ENCODE peak calls at places on chromosome 18, in four cellular contexts. I is AG10803, D is small intestine, P is cardiac fibroblast. E is an unnamed sample.

GRCh38 chr18:67705748-67706147 is 189.2 kb upstream of the DSEL start:
- DNase-seq in I (no peak), D (no peak), P (peak), E (peak)

GRCh38 chr18:58298251-58299134 is 254.5 kb downstream of the NEDD4L start:
- DNase-seq in D (no peak), I (no peak), P (no peak), E (no peak)

GRCh38 chr18:27942706-27943105 is 234.2 kb downstream of the CDH2 start:
- DNase-seq in P (peak), D (no peak), I (no peak), E (no peak)

GRCh38 chr18:64037812-64038414 is 68.0 kb downstream of the SERPINB8 start:
- DNase-seq in D (peak), I (peak), P (peak), E (peak)

GRCh38 chr18:29062921-29063320 is 886.0 kb upstream of the CDH2 start:
- DNase-seq in D (no peak), I (peak), P (no peak), E (no peak)

GRCh38 chr18:57970356-57971095 is 73.5 kb upstream of the NEDD4L start:
- DNase-seq in P (no peak), D (no peak), I (no peak), E (no peak)

GRCh38 chr18:46787674-46788073 is 30.8 kb upstream of the ST8SIA5 start:
- DNase-seq in I (no peak), P (no peak), D (no peak), E (no peak)

GRCh38 chr18:26922313-26922712 is 56.8 kb upstream of the AQP4 start:
- DNase-seq in I (no peak), D (no peak), P (no peak), E (no peak)

GRCh38 chr18:38369772-38370690 is 804.4 kb upstream of the CELF4 start:
- DNase-seq in D (no peak), P (no peak), I (no peak), E (no peak)

GRCh38 chr18:75183973-75184372 is 25.0 kb downstream of the PTGR3 start:
- DNase-seq in D (no peak), P (no peak), I (no peak), E (no peak)

GRCh38 chr18:64100136-64100922 is 48.6 kb downstream of the LINC00305 start:
- DNase-seq in P (no peak), D (no peak), I (no peak), E (no peak)

GRCh38 chr18:62377408-62377807 is 52.3 kb downstream of the TNFRSF11A start:
- DNase-seq in I (no peak), D (no peak), P (no peak), E (no peak)

GRCh38 chr18:55314031-55314430 is 274.0 kb downstream of the TCF4 start:
- DNase-seq in P (no peak), I (no peak), D (no peak), E (no peak)

GRCh38 chr18:44423826-44424225 is 256.9 kb upstream of the SETBP1 start:
- DNase-seq in I (no peak), P (no peak), D (no peak), E (no peak)

GRCh38 chr18:32714571-32715148 is 58.2 kb downstream of the KLHL14 start:
- DNase-seq in P (peak), I (peak), D (peak), E (peak)

GRCh38 chr18:11178951-11179549 is 29.7 kb upstream of the PIEZO2 start:
- DNase-seq in D (no peak), I (peak), P (peak), E (peak)

GRCh38 chr18:3675446-3675845 is 225.5 kb downstream of the TGIF1 start:
- DNase-seq in I (peak), P (no peak), D (no peak), E (no peak)

GRCh38 chr18:48572402-48573126 is 33.7 kb downstream of the CTIF start:
- DNase-seq in I (peak), D (no peak), P (no peak), E (no peak)

GRCh38 chr18:7452331-7452730 is 114.8 kb upstream of the PTPRM start:
- DNase-seq in D (peak), P (peak), I (peak), E (peak)

GRCh38 chr18:62751341-62751821 is 36.0 kb downstream of the PHLPP1 start:
- DNase-seq in I (peak), P (peak), D (peak), E (peak)

GRCh38 chr18:9695605-9696004 is 12.5 kb upstream of the RAB31 start:
- DNase-seq in D (no peak), I (no peak), P (no peak), E (no peak)
- H3K4me3 ChIP-seq in D (no peak), I (no peak), P (no peak), E (no peak)

GRCh38 chr18:76468345-76469275 is 26.4 kb downstream of the ZNF516 start:
- DNase-seq in I (peak), D (no peak), P (no peak), E (peak)

GRCh38 chr18:76466410-76466991 is 28.5 kb downstream of the ZNF516 start:
- DNase-seq in D (no peak), I (no peak), P (no peak), E (no peak)

GRCh38 chr18:76465630-76466409 is 29.2 kb downstream of the ZNF516 start:
- DNase-seq in I (no peak), P (no peak), D (no peak), E (peak)

GRCh38 chr18:76464281-76465259 is 30.5 kb downstream of the ZNF516 start:
- DNase-seq in D (no peak), P (no peak), I (no peak), E (no peak)

DNA sequence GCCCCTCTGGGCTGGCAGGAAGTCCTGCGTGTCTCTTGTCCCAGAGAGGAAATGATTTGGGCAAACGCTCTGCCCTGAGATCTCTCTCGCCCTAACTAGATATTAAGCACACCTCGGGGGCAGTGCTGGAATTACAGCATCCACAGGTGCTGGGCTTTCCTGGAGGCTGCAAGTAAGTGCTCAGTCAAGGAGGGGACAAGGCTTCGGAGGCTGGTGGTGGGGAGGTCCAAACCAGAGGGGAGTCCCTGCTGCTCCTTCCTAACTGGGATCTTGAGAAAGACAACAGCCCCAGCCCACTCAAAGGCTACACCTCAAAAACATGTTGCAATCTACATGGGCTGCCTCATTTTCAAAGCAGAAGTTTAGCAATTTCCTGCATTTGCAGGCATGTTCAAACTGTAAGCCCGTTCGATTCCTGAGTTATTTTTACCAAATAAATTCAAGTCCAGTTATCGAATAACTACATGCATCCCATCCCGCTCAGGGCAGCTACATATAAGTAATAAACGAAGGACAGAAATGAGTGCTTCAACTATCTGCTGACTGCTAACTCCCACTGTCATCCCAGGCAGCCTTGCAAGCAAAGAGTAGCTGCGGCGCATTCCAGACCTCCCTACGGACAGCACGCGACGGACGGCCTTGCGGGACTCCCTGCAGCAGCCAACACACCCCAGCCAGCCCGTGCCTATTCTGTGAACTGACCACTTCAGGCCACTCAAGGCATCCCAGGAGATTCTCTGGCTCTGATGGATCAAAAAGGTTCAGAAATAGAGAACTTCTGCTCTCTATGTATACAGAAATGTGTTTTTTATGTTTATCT is 27.5 kb downstream of the ZNF516 start:
- DNase-seq in D (no peak), P (peak), I (no peak), E (peak)
- H3K4me3 ChIP-seq in D (no peak), P (no peak), I (no peak), E (no peak)

GRCh38 chr18:54250846-54251251 is 18.5 kb upstream of the POLI start:
- DNase-seq in P (no peak), D (no peak), I (no peak), E (no peak)

GRCh38 chr18:54254265-54254758 is 15.0 kb upstream of the POLI start:
- DNase-seq in D (peak), P (peak), I (peak), E (no peak)

GRCh38 chr18:54257015-54257414 is 12.3 kb upstream of the POLI start:
- DNase-seq in D (no peak), I (peak), P (peak), E (peak)

GRCh38 chr18:54251606-54252400 is 17.5 kb upstream of the POLI start:
- DNase-seq in I (peak), D (no peak), P (no peak), E (no peak)

DNA sequence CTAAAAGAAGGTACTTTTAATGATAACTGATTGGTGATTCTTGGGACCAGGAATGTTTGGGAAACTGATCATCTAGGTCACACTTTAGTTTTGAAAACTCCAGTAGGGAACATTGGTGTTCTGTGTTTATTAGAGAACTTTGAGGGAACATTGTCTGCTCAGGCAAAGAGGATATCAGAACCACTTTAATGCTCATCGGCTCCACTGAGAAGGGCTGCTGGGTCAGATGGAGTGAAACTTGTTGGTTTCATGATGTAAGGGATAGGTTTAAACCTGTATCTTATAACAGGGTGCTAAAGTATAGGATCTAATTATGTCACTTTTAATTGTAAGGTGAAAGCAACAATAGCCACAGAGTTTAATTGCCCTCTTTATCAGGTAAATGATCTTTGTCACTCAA is 14.2 kb upstream of the POLI start:
- DNase-seq in D (no peak), I (no peak), P (no peak), E (no peak)
- H3K4me3 ChIP-seq in D (no peak), I (no peak), P (no peak), E (no peak)

DNA sequence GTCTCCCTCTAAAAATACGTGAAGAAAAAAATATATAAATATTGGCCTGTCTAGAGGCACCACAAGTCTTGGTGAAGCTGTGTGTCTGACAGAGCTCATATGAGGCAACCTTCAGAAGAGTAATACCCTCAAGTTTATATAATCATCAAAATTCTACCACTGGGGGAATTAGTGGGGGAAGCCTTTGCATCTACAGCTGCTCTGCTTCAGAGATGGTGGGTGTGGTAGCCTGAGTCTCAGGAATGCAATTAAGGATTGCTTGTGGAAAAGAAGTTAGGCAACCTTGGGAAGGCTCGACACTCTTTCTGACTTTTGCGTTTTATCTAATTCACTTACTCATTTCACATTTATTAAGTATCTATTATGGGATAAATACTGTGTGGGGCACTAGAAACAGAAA is 17.4 kb downstream of the TPGS2 start:
- DNase-seq in I (peak), D (no peak), P (peak), E (peak)
- H3K4me3 ChIP-seq in I (no peak), D (no peak), P (no peak), E (no peak)

DNA sequence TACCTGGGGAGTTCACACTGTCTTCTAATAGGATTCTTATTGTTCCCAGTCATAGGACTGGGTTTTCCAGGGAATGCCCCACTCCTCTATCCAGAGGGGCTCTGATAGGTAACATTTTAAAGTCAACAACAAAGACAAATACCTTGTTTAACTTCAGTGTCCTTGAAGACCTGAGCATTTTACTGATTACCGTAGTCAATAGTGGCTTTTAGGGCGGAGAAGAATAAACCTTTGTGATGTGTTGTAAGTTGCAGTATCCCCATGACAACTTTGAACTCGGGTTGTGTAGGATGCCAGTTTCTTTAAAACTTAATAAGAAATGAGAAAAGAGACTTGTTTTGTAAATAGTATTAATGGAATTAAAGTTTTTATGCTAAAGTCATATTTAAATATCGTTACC is 5.9 kb downstream of the GATA6 start:
- DNase-seq in P (peak), D (peak), I (no peak), E (no peak)
- H3K4me3 ChIP-seq in P (peak), D (no peak), I (no peak), E (peak)